ENCODE peak calls at places on chromosome 5, in eight cellular contexts. Y, E, R, N, W, D, V and O are unnamed samples. For H3K4me1, the result is how much of the 10 kb centered on the place peaks cover.

GRCh38 chr5:52743970-52744369 is 43.7 kb upstream of the ITGA1 start:
- DNase-seq in R (peak), D (no peak), Y (no peak), N (peak), W (no peak), V (peak), E (peak), O (peak)

GRCh38 chr5:19988447-19988846 is 447 bp upstream of the CDH18 start:
- DNase-seq in E (no peak), W (no peak), R (no peak), N (no peak), V (no peak), D (no peak), Y (no peak), O (no peak)

GRCh38 chr5:165232187-165232586 is 1726.8 kb downstream of the MAT2B start:
- DNase-seq in R (no peak), N (no peak), Y (no peak), W (no peak), D (no peak), E (no peak), V (no peak), O (no peak)

GRCh38 chr5:55021465-55021864 is 2.6 kb upstream of the GZMK start:
- DNase-seq in Y (no peak), V (no peak), R (no peak), W (no peak), E (no peak), D (no peak), N (no peak), O (no peak)

GRCh38 chr5:127615916-127616315 is 33.0 kb upstream of the CTXN3 start:
- DNase-seq in N (peak), R (peak), Y (no peak), D (no peak), W (no peak), E (no peak), V (no peak), O (no peak)

GRCh38 chr5:9661316-9662015 is 31.3 kb upstream of the TAS2R1 start:
- DNase-seq in E (no peak), V (no peak), W (no peak), R (peak), Y (no peak), N (peak), D (no peak), O (no peak)

GRCh38 chr5:79560774-79561524 is 47.0 kb upstream of the HOMER1 start:
- DNase-seq in N (peak), V (no peak), W (no peak), E (no peak), R (peak), D (no peak), Y (no peak), O (no peak)

GRCh38 chr5:118311103-118311502 is 677.2 kb downstream of the DTWD2 start:
- DNase-seq in Y (no peak), R (no peak), D (no peak), N (no peak), V (no peak), W (no peak), E (no peak), O (no peak)

GRCh38 chr5:44942524-44943001 is 133.8 kb downstream of the MRPS30 start:
- DNase-seq in R (no peak), E (no peak), W (no peak), V (no peak), Y (no peak), D (no peak), N (no peak), O (no peak)

GRCh38 chr5:159106193-159106568 is 6.5 kb upstream of the EBF1 start:
- DNase-seq in D (no peak), N (no peak), V (no peak), E (no peak), R (no peak), W (no peak), Y (no peak), O (no peak)

GRCh38 chr5:36300181-36300926 is 1.3 kb downstream of the RANBP3L start:
- DNase-seq in Y (no peak), V (no peak), D (no peak), E (no peak), R (peak), W (no peak), N (peak), O (no peak)

GRCh38 chr5:31193591-31194457 is at the start of gene CDH6:
- DNase-seq in V (peak), W (peak), D (peak), E (no peak), Y (no peak), N (peak), R (peak), O (no peak)

GRCh38 chr5:156647034-156647451 is 203.1 kb upstream of the PPP1R2B start:
- DNase-seq in W (no peak), N (peak), D (no peak), V (no peak), Y (no peak), E (no peak), R (peak), O (no peak)

GRCh38 chr5:135212361-135213033 is 178.5 kb upstream of the PITX1 start:
- DNase-seq in E (no peak), R (no peak), N (no peak), Y (no peak), D (peak), V (no peak), W (no peak), O (no peak)

GRCh38 chr5:74798977-74799911 is 32.2 kb downstream of the NSA2 start:
- DNase-seq in V (no peak), D (no peak), R (peak), E (no peak), N (no peak), W (no peak), Y (no peak), O (no peak)

GRCh38 chr5:39650234-39650816 is 225.5 kb upstream of the DAB2 start:
- DNase-seq in E (no peak), Y (no peak), V (no peak), R (peak), D (no peak), N (no peak), W (no peak), O (no peak)

GRCh38 chr5:180153991-180154390 is 55.0 kb downstream of the RASGEF1C start:
- DNase-seq in E (no peak), D (no peak), W (no peak), V (no peak), N (no peak), R (no peak), Y (peak), O (no peak)

GRCh38 chr5:543755-544674 is 19.8 kb upstream of the SLC9A3 start:
- DNase-seq in E (no peak), R (no peak), N (no peak), D (peak), W (peak), V (peak), Y (peak), O (no peak)

GRCh38 chr5:9351535-9351934 is 194.3 kb downstream of the SEMA5A start:
- DNase-seq in E (no peak), Y (no peak), R (no peak), D (no peak), V (no peak), N (peak), W (no peak), O (no peak)

GRCh38 chr5:6488021-6488420 is 39.4 kb downstream of the UBE2QL1 start:
- DNase-seq in Y (no peak), E (no peak), W (no peak), R (no peak), V (no peak), N (no peak), D (no peak), O (no peak)

GRCh38 chr5:121962347-121962670 is 534 bp downstream of the SRFBP1 start:
- DNase-seq in D (no peak), E (no peak), Y (no peak), V (no peak), N (peak), R (no peak), W (no peak), O (no peak)

GRCh38 chr5:150317048-150318003 is 14.6 kb upstream of the ARSI start:
- DNase-seq in V (no peak), E (no peak), Y (no peak), R (peak), D (no peak), W (no peak), N (peak), O (no peak)

GRCh38 chr5:90548069-90548593 is 10.5 kb upstream of the ADGRV1 start:
- DNase-seq in E (no peak), D (no peak), V (peak), Y (no peak), R (no peak), W (no peak), N (no peak), O (no peak)

GRCh38 chr5:96247097-96247675 is 185.9 kb downstream of the PCSK1 start:
- DNase-seq in V (peak), R (peak), N (peak), W (no peak), E (no peak), Y (no peak), D (peak), O (no peak)

GRCh38 chr5:90968319-90968718 is 409.7 kb downstream of the ADGRV1 start:
- DNase-seq in N (peak), W (no peak), Y (no peak), V (no peak), E (no peak), R (no peak), D (no peak), O (no peak)

GRCh38 chr5:173032730-173033129 is 23.4 kb upstream of the CREBRF start:
- DNase-seq in Y (no peak), N (no peak), W (no peak), D (no peak), R (no peak), E (no peak), V (no peak), O (no peak)
- H3K4me1 ChIP-seq in Y (under half), N (under half), W (half or more), D (under half), R (under half), E (under half), V (under half), O (half or more)

GRCh38 chr5:124706729-124707361 is 39.6 kb downstream of the ZNF608 start:
- DNase-seq in V (peak), Y (no peak), D (no peak), W (peak), R (peak), E (no peak), N (peak), O (no peak)

GRCh38 chr5:124705577-124705976 is 40.9 kb downstream of the ZNF608 start:
- DNase-seq in E (no peak), D (no peak), N (no peak), V (no peak), W (no peak), R (no peak), Y (no peak), O (no peak)

GRCh38 chr5:124703995-124704394 is 42.4 kb downstream of the ZNF608 start:
- DNase-seq in R (no peak), Y (no peak), N (no peak), W (no peak), D (no peak), V (no peak), E (no peak), O (no peak)

GRCh38 chr5:124706041-124706440 is 40.4 kb downstream of the ZNF608 start:
- DNase-seq in D (no peak), N (no peak), E (no peak), Y (no peak), R (no peak), W (no peak), V (no peak), O (no peak)

DNA sequence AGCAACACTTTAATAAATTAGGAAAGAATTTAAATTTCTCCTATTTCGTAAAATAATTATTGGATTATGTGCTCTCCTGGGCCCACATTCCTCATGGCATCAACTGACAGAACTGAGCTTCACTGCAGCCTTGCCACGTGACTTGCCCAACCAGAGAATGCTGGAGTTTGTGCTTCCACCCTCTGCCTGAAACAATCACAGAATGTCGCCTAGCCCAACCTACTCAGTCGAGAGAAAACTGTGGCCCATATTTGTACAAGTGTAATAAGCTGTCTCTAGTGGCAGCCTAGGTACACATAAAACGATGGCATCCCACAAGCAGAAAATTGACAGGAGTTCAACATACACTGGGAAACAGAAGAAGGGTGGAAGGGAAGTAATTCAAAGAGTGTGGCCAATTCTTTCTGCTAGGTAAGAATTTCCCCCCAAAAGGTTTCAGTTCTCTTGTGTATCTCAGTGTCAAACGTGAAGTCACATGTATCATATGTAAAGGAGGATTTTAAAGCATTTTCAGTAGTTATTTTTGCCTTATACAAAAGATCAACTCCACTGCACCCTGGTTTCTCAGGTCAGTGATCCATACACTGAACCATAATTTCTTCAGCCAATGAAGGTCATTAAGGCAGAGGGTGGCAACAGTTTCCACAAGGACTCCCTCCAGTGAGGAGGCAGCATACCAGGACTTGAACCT is 41.7 kb downstream of the ZNF608 start:
- DNase-seq in R (no peak), E (no peak), V (no peak), W (no peak), Y (no peak), N (no peak), D (no peak), O (no peak)
- H3K4me1 ChIP-seq in R (under half), E (under half), V (half or more), W (half or more), Y (under half), N (under half), D (under half), O (under half)

DNA sequence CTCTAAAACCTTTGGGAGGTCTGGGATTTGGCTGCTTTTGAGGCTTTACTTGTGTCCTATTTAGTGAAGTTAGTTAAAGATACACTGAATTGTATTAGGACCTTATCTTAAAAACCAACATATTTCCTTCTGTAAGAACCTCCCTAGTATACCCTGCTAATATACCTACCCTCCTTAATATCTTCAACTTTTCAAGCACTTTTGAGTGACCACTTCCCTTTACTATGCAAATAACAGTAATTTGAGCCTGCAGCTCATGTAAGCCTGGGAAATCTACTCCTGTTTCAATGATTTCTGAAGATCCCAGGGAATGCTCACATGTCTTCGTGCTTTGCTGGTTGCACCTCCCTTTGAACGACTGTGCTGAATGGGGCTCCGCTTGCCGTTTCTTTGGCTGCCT is 358.5 kb downstream of the YTHDC2 start:
- DNase-seq in W (no peak), V (no peak), E (no peak), N (no peak), Y (no peak), D (no peak), R (no peak), O (no peak)
- H3K4me1 ChIP-seq in W (under half), V (under half), E (under half), N (under half), Y (under half), D (under half), R (under half), O (under half)

DNA sequence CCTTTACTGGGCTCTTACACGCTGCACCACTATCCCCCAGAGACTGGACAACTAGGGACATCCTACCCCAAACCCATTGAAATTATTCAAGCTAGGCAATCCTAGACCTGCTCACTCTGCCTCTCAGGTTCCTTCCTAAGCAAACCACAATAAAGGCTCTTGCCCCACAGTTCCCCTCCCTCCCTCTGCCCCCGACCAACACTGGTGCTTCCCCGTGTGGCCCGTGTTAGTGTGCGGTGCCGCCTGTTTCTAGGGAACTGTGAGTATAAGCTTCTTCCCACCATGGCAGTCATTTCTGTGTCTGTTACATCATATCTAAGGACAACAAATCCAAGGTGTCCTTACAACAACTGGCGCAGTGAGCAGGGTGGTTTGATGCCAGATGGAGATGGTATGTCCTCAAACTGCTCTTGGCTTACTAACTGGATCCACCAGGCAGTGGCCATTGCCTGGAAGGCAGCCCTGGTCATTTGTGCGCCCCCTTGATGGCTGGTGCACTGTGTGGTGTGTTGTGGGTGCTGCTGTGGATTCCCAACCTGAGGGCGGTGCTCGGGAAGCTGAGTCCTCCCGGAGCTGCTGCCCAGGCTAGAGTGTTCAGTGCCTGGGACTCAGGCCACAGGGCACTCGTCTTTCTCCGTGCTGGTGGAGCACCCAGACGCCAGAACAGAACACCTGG is 8.4 kb upstream of the MXD3 start:
- DNase-seq in N (no peak), D (no peak), V (no peak), W (no peak), E (no peak), Y (no peak), R (no peak), O (no peak)
- H3K4me1 ChIP-seq in N (under half), D (under half), V (under half), W (under half), E (under half), Y (under half), R (under half), O (under half)